ENCODE peak calls at places on chromosomes 4 and X, in eight cellular contexts. P is NCI-H1092, S is right cardiac atrium, X is pons, M is esophagus squamous epithelium, Z is ELR, W is EH, Y is RPMI7951. V is an unnamed sample.

GRCh38 chr4:6734165-6734786 is 18.3 kb downstream of the BLOC1S4 start:
- DNase-seq in P (no peak), S (no peak), X (no peak), M (no peak), Z (no peak), W (no peak), Y (no peak), V (no peak)

GRCh38 chr4:55547461-55547770 is 707 bp upstream of the CLOCK start:
- DNase-seq in P (no peak), S (peak), X (no peak), M (no peak), Z (no peak), W (no peak), Y (no peak), V (no peak)

GRCh38 chrX:11407331-11408110 is 114.3 kb downstream of the AMELX start:
- DNase-seq in P (no peak), S (no peak), X (no peak), M (no peak), Z (no peak), W (peak), Y (no peak), V (no peak)

GRCh38 chr4:108965031-108965430 is 202.2 kb upstream of the ETNPPL start:
- DNase-seq in P (no peak), S (no peak), X (no peak), M (no peak), Z (no peak), W (peak), Y (no peak), V (no peak)

GRCh38 chrX:77412631-77413030 is 34.6 kb upstream of the FGF16 start:
- DNase-seq in P (no peak), S (no peak), X (no peak), M (no peak), Z (no peak), W (no peak), Y (no peak), V (no peak)

GRCh38 chrX:101977091-101977490 is 45.3 kb upstream of the ZMAT1 start:
- DNase-seq in P (no peak), S (no peak), X (no peak), M (no peak), Z (peak), W (peak), Y (no peak), V (no peak)

GRCh38 chr4:82905205-82905604 is 4.7 kb downstream of the THAP9 start:
- DNase-seq in P (no peak), S (no peak), X (no peak), M (no peak), Z (peak), W (peak), Y (peak), V (no peak)

GRCh38 chrX:48833531-48834138 is 1.8 kb downstream of the PCSK1N start:
- DNase-seq in P (no peak), S (no peak), X (peak), M (no peak), Z (peak), W (peak), Y (peak), V (no peak)

GRCh38 chr4:53094040-53094439 is 231.9 kb downstream of the RASL11B start:
- DNase-seq in P (no peak), S (no peak), X (no peak), M (no peak), Z (no peak), W (no peak), Y (no peak), V (no peak)

GRCh38 chrX:153388722-153389459 is 12.3 kb downstream of the PNMA6E start:
- DNase-seq in P (no peak), S (no peak), X (no peak), M (no peak), Z (no peak), W (no peak), Y (no peak), V (no peak)

GRCh38 chrX:74603040-74603439 is 11.4 kb downstream of the RLIM start:
- DNase-seq in P (no peak), S (no peak), X (no peak), M (no peak), Z (no peak), W (no peak), Y (no peak), V (no peak)

V was measured in SIG-M5.